ENCODE peak calls at places on chromosomes 1 and 21, in ten cellular contexts. G is dorsolateral prefrontal cortex; B is bronchial epithelial cell; W is fibroblast of lung; P is body of pancreas; Z is CD8-positive, alpha-beta T cell; C is GM13977; R is colonic mucosa; N is HL-60; T is astrocyte of the spinal cord. E is an unnamed sample.

GRCh38 chr1:7062346-7063061 is 277.2 kb downstream of the CAMTA1 start:
- DNase-seq in G (peak; percentile 31), B (no peak), W (no peak), P (no peak), Z (no peak), C (no peak), R (no peak), N (no peak), T (no peak), E (no peak)

GRCh38 chr1:115761601-115762302 is 6.8 kb downstream of the CASQ2 start:
- DNase-seq in G (no peak), B (peak; percentile 47), W (no peak), P (peak; percentile 36), Z (no peak), C (no peak), R (no peak), N (no peak), T (no peak), E (no peak)

GRCh38 chr1:20684050-20684620 is 23.0 kb upstream of the DDOST start:
- DNase-seq in G (no peak), B (no peak), W (no peak), P (no peak), Z (no peak), C (no peak), R (no peak), N (no peak), T (no peak), E (no peak)

GRCh38 chr1:87224209-87224608 is 104.5 kb upstream of the LMO4 start:
- DNase-seq in G (no peak), B (peak; percentile 100), W (peak; percentile 100), P (no peak), Z (no peak), C (no peak), R (no peak), N (no peak), T (peak; percentile 98), E (peak; percentile 99)

GRCh38 chr1:215777370-215777925 is 210.3 kb downstream of the KCTD3 start:
- DNase-seq in G (no peak), B (peak; percentile 86), W (peak; percentile 11), P (no peak), Z (no peak), C (no peak), R (no peak), N (no peak), T (peak; percentile 3), E (no peak)

GRCh38 chr1:55150880-55151582 is 64.1 kb downstream of the USP24 start:
- DNase-seq in G (no peak), B (no peak), W (no peak), P (no peak), Z (no peak), C (no peak), R (no peak), N (no peak), T (no peak), E (no peak)

GRCh38 chr1:196078691-196079090 is 529.5 kb downstream of the KCNT2 start:
- DNase-seq in G (no peak), B (peak; percentile 65), W (peak; percentile 14), P (no peak), Z (no peak), C (no peak), R (no peak), N (no peak), T (peak; percentile 20), E (no peak)

GRCh38 chr1:185016880-185017279 is 28.5 kb upstream of the RNF2 start:
- DNase-seq in G (no peak), B (peak; percentile 27), W (peak; percentile 6), P (no peak), Z (no peak), C (no peak), R (no peak), N (no peak), T (peak; percentile 2), E (no peak)

GRCh38 chr1:43999455-43999854 is 8.1 kb downstream of the CCDC24 start:
- DNase-seq in G (no peak), B (no peak), W (no peak), P (no peak), Z (no peak), C (no peak), R (no peak), N (no peak), T (no peak), E (no peak)

GRCh38 chr1:106022312-106022902 is 1034.1 kb upstream of the PRMT6 start:
- DNase-seq in G (no peak), B (peak; percentile 30), W (peak; percentile 1), P (no peak), Z (no peak), C (peak; percentile 4), R (no peak), N (no peak), T (peak; percentile 24), E (no peak)

GRCh38 chr1:27403065-27403726 is 10.8 kb downstream of the GPR3 start:
- DNase-seq in G (no peak), B (peak; percentile 44), W (peak; percentile 48), P (peak; percentile 28), Z (peak; percentile 34), C (peak; percentile 74), R (peak; percentile 53), N (no peak), T (peak; percentile 69), E (no peak)
- TF ChIP-seq CTCF in G (no peak), B (peak; percentile 45), W (peak; percentile 39), P (no peak), Z (peak; percentile 39), C (peak; percentile 65), R (no peak), N (no peak), T (peak; percentile 42), E (peak; percentile 43)

DNA sequence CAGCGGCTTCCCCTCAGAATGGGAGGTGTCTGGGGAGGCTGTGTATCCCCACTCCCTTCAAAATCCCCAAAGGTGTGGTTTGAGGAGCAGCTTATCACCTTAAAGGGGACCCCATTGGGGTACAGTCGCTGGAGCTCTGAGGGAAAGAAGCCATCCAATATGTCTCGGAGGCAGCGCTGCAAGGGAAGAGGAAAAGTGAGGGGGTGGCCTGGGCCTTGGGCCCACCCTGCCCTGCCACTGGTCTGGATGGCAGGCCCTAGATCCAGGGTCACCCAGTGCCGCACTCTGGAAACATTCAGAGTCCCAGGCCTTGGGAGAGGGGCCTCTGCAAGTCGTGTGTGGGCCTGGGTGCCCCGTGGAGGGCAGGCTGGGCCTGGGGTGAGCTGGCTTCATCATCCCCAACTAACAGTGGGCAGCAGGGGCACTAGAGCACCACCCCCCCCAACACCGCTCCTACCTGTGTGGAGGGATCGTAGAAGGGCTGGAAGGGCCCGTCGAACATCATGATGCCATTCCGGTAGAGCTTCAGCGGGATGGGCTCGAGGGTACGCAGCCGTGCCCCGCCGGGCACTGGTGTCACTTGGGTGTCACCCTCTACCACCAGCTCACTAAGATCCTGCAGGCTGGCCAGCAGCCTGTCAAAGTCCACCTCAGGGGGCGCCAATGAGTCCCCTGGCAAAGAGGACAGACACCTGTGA is 5.6 kb downstream of the SH3BGRL3 start:
- DNase-seq in G (no peak), B (no peak), W (no peak), P (peak; percentile 54), Z (no peak), C (peak; percentile 51), R (peak; percentile 65), N (no peak), T (no peak), E (no peak)
- TF ChIP-seq CTCF in G (no peak), B (peak; percentile 53), W (peak; percentile 25), P (no peak), Z (no peak), C (peak; percentile 52), R (peak; percentile 32), N (no peak), T (peak; percentile 43), E (peak; percentile 27)

GRCh38 chr21:46245213-46245915 is 16.8 kb upstream of the LSS start:
- DNase-seq in G (no peak), B (no peak), W (no peak), P (no peak), Z (no peak), C (no peak), R (no peak), N (no peak), T (no peak), E (no peak)
- TF ChIP-seq CTCF in G (no peak), B (no peak), W (no peak), P (no peak), Z (no peak), C (no peak), R (no peak), N (no peak), T (peak; percentile 12), E (no peak)

DNA sequence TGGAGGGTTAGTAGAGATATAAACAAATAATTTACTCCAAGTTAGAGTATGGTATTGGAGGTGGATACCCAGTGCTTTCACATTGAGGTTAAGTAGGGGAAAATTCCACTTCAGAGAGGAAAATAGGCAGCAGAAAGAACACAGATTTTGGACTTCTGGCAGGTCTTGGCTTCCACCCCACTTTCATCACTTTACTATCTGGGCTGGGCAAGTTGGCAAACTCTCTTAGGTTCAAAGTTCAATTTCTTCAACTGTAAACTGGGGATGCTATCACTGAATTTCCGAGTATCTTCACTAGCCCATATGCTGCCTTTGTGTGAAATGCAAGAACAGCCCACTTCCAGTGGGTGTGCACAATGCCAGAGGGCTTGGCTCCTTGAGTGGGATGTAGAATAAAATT is 214.9 kb downstream of the GABPA start:
- DNase-seq in G (no peak), B (no peak), W (no peak), P (peak; percentile 18), Z (no peak), C (no peak), R (peak; percentile 72), N (no peak), T (no peak), E (no peak)
- TF ChIP-seq CTCF in G (no peak), B (no peak), W (no peak), P (no peak), Z (no peak), C (no peak), R (no peak), N (no peak), T (no peak), E (no peak)

GRCh38 chr1:176566004-176566975 is 103.3 kb downstream of the PAPPA2 start:
- DNase-seq in G (no peak), B (no peak), W (peak; percentile 10), P (no peak), Z (no peak), C (no peak), R (peak; percentile 22), N (no peak), T (peak; percentile 10), E (no peak)

GRCh38 chr1:176567190-176567794 is 104.3 kb downstream of the PAPPA2 start:
- DNase-seq in G (no peak), B (peak; percentile 64), W (peak; percentile 66), P (no peak), Z (no peak), C (no peak), R (no peak), N (no peak), T (peak; percentile 59), E (no peak)

DNA sequence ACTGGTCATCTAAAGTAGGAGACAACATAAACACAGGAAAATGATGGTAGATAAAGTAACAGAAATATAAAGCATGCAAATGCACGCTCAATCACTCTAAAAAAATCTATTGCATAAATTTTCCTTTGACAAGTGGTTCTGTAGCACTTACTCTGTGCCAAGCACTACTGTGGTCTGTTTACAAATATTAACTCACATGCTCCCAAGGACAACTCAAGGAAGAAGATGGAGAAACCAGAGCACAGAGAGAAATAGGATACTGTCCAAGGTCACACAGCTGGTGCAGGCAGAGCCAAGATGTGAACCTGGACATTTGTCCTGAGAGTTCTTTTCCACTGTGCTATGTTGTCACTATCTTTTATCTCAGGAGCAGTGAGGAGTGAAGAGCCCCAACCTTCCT is 105.2 kb downstream of the PAPPA2 start:
- DNase-seq in G (no peak), B (no peak), W (no peak), P (no peak), Z (no peak), C (no peak), R (no peak), N (no peak), T (no peak), E (no peak)
- TF ChIP-seq CTCF in G (no peak), B (no peak), W (no peak), P (no peak), Z (no peak), C (no peak), R (no peak), N (no peak), T (no peak), E (no peak)

E was measured in kidney epithelial cell.